ENCODE peak calls at places on chromosomes 12 and 14, in five cellular contexts. W, C, Q, J and H are unnamed samples.
A peak's percentile ranks its signal among the peaks of the same experiment; 100 is the strongest.

GRCh38 chr12:8644345-8645248 is 18.0 kb downstream of the MFAP5 start:
- DNase-seq in W (peak; percentile 68), C (no peak), Q (no peak), J (no peak), H (no peak)

GRCh38 chr12:42283739-42284138 is 42.2 kb downstream of the ZCRB1 start:
- DNase-seq in W (no peak), C (no peak), Q (no peak), J (no peak), H (no peak)

GRCh38 chr14:72828604-72829003 is 65.3 kb downstream of the DPF3 start:
- DNase-seq in W (no peak), C (no peak), Q (no peak), J (no peak), H (no peak)

GRCh38 chr14:54330876-54331275 is 65.9 kb upstream of the CDKN3 start:
- DNase-seq in W (no peak), C (no peak), Q (no peak), J (no peak), H (no peak)

GRCh38 chr12:23133471-23133870 is 508.5 kb downstream of the ETNK1 start:
- DNase-seq in W (no peak), C (no peak), Q (no peak), J (no peak), H (peak; percentile 43)

GRCh38 chr12:124686001-124686884 is 118.8 kb upstream of the NCOR2 start:
- DNase-seq in W (peak; percentile 66), C (no peak), Q (no peak), J (no peak), H (peak; percentile 62)

GRCh38 chr12:101901782-101902181 is 24.4 kb downstream of the DRAM1 start:
- DNase-seq in W (no peak), C (no peak), Q (no peak), J (no peak), H (no peak)

GRCh38 chr14:81990312-81990761 is 456.7 kb upstream of the SEL1L start:
- DNase-seq in W (peak; percentile 32), C (no peak), Q (no peak), J (peak; percentile 63), H (peak; percentile 61)

GRCh38 chr12:107402041-107403022 is 283.3 kb upstream of the PWP1 start:
- DNase-seq in W (peak; percentile 75), C (no peak), Q (no peak), J (peak; percentile 70), H (peak; percentile 82)

GRCh38 chr12:108828774-108829173 is 28.6 kb downstream of the SSH1 start:
- DNase-seq in W (no peak), C (peak; percentile 15), Q (no peak), J (no peak), H (no peak)

GRCh38 chr14:102527255-102528232 is 18.0 kb upstream of the ANKRD9 start:
- DNase-seq in W (peak; percentile 94), C (no peak), Q (peak; percentile 86), J (no peak), H (no peak)

GRCh38 chr12:56154818-56155217 is 2.4 kb downstream of the MYL6B start:
- DNase-seq in W (no peak), C (no peak), Q (no peak), J (no peak), H (no peak)

GRCh38 chr14:73441286-73441685 is 17.1 kb downstream of the NUMB start:
- DNase-seq in W (no peak), C (no peak), Q (no peak), J (no peak), H (no peak)

GRCh38 chr12:58803893-58804292 is 116.4 kb downstream of the LRIG3 start:
- DNase-seq in W (peak; percentile 80), C (no peak), Q (no peak), J (no peak), H (peak; percentile 10)

GRCh38 chr12:131089526-131090253 is 136.0 kb downstream of the ADGRD1 start:
- DNase-seq in W (no peak), C (no peak), Q (peak; percentile 43), J (no peak), H (no peak)

GRCh38 chr12:75970310-75970709 is 61.3 kb downstream of the PHLDA1 start:
- DNase-seq in W (no peak), C (no peak), Q (no peak), J (peak; percentile 38), H (no peak)

GRCh38 chr14:106218189-106218588 is 691.8 kb downstream of the TMEM121 start:
- DNase-seq in W (no peak), C (no peak), Q (no peak), J (no peak), H (no peak)

GRCh38 chr12:43285248-43285647 is 266.8 kb downstream of the ADAMTS20 start:
- DNase-seq in W (peak; percentile 95), C (no peak), Q (no peak), J (no peak), H (no peak)

GRCh38 chr12:76641961-76642360 is 82.4 kb upstream of the OSBPL8 start:
- DNase-seq in W (no peak), C (no peak), Q (no peak), J (no peak), H (no peak)

GRCh38 chr12:69906411-69907216 is 81.6 kb downstream of the MYRFL start:
- DNase-seq in W (no peak), C (no peak), Q (no peak), J (no peak), H (no peak)

GRCh38 chr12:52247622-52248540 is 14.8 kb downstream of the KRT7 start:
- DNase-seq in W (no peak), C (no peak), Q (no peak), J (no peak), H (no peak)

GRCh38 chr14:100279563-100279962 is 26.7 kb downstream of the SLC25A29 start:
- DNase-seq in W (no peak), C (no peak), Q (no peak), J (no peak), H (no peak)

GRCh38 chr12:70083677-70084020 is 159.6 kb upstream of the CNOT2 start:
- DNase-seq in W (no peak), C (no peak), Q (no peak), J (no peak), H (no peak)

GRCh38 chr12:105235299-105235746 is 651 bp downstream of the APPL2 start:
- DNase-seq in W (peak; percentile 64), C (no peak), Q (no peak), J (no peak), H (no peak)

GRCh38 chr12:64780531-64781373 is 21.5 kb upstream of the GNS start:
- DNase-seq in W (peak; percentile 24), C (peak; percentile 45), Q (peak; percentile 93), J (peak; percentile 91), H (peak; percentile 29)

GRCh38 chr12:24911284-24911791 is 37.6 kb downstream of the BCAT1 start:
- DNase-seq in W (no peak), C (no peak), Q (no peak), J (no peak), H (no peak)

GRCh38 chr12:34401659-34402227 is 379.4 kb downstream of the ALG10 start:
- DNase-seq in W (no peak), C (peak; percentile 11), Q (peak; percentile 62), J (peak; percentile 1), H (no peak)

GRCh38 chr12:34399631-34400422 is 377.5 kb downstream of the ALG10 start:
- DNase-seq in W (no peak), C (peak; percentile 4), Q (peak; percentile 43), J (peak; percentile 1), H (no peak)

GRCh38 chr12:34398706-34399630 is 376.7 kb downstream of the ALG10 start:
- DNase-seq in W (no peak), C (peak; percentile 9), Q (peak; percentile 51), J (peak; percentile 4), H (no peak)

GRCh38 chr12:34400986-34401658 is 378.8 kb downstream of the ALG10 start:
- DNase-seq in W (no peak), C (peak; percentile 4), Q (peak; percentile 70), J (peak; percentile 0), H (no peak)

DNA sequence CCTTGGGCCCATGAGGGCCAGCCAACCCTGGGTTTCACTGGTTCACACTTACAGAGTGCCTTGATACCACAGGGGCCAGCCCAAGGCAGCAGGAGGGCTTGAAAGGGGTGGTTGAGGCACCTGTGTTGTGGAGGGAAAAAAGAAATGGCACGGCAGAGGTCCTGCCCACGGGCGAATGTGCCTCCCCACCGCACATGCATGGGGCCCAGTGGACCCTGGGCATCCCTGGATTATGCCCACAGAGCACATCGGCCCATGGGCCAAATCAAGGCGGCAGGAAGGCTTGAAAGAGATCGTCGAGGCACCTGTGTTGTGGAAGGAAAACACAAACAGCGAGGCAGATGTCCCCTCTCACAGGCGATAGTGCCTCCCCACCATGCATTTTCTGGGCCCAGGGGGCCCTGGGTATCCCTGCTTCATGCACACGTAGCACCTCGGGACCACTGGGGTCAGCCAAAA is 378.2 kb downstream of the ALG10 start:
- DNase-seq in W (no peak), C (peak; percentile 10), Q (peak; percentile 22), J (no peak), H (no peak)
- H3K9me3 ChIP-seq in W (peaks cover 49% of the 10 kb centered on the region), C (peaks cover 76% of the 10 kb centered on the region), Q (peaks cover 100% of the 10 kb centered on the region), J (no peaks in the 10 kb centered on the region), H (peaks cover 31% of the 10 kb centered on the region)

GRCh38 chr12:116594325-116595038 is 35.3 kb downstream of the MAP1LC3B2 start:
- DNase-seq in W (no peak), C (peak; percentile 49), Q (peak; percentile 91), J (no peak), H (no peak)
- TF ChIP-seq CTCF in W (no peak), C (no peak), Q (no peak), J (no peak), H (no peak)

DNA sequence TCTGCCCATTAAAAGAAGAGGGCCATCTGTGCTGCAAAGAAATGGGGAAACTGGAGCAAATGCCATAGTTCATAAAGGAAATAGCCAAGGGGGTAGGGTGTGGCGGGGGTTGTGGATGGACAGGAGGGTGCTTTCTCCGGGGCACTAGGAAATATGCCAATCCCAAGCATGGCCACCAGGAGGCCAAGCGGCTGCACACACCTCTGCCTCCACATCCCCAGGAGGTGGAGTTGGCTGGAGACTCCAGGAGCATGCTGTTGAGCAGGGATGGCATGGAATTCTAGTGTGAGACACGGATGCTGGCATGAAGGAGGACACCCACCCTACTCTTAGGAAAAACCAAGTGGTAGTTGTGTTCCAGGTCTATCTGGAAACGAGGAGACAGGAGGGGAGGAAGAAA is 25.2 kb downstream of the NID2 start:
- DNase-seq in W (no peak), C (no peak), Q (no peak), J (peak; percentile 56), H (no peak)
- H3K4me1 ChIP-seq in W (peaks cover 9% of the 10 kb centered on the region), C (peaks cover 64% of the 10 kb centered on the region), Q (peaks cover 8% of the 10 kb centered on the region), J (peaks cover 30% of the 10 kb centered on the region), H (peaks cover 27% of the 10 kb centered on the region)

GRCh38 chr12:93875157-93875556 is 198.0 kb downstream of the CRADD start:
- DNase-seq in W (no peak), C (no peak), Q (no peak), J (no peak), H (no peak)

GRCh38 chr12:93877446-93877845 is 200.3 kb downstream of the CRADD start:
- DNase-seq in W (no peak), C (no peak), Q (no peak), J (no peak), H (no peak)

GRCh38 chr12:93876360-93876759 is 199.2 kb downstream of the CRADD start:
- DNase-seq in W (no peak), C (no peak), Q (no peak), J (no peak), H (no peak)

GRCh38 chr12:93870020-93870795 is 193.0 kb downstream of the CRADD start:
- DNase-seq in W (no peak), C (no peak), Q (no peak), J (no peak), H (no peak)

DNA sequence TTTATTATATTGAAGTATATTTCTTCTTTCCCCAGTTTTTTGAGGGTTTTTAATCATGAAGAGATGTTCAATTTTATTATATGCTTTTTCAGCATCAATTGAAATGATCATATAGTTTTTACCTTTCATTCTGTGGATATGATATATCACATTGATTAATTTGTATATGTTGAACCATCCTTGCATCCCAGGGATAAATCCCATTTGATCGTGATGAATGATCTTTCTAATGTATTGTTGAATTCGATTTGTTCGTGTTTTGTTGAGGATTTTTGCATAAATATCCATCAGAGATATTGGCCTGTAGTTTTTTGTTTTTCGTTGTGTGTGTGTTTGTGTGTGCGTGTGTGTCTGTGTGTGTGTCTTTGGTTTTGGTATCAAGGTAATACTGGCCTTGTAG is 196.4 kb downstream of the CRADD start:
- DNase-seq in W (no peak), C (no peak), Q (no peak), J (no peak), H (no peak)
- H3K9me3 ChIP-seq in W (peaks cover 4% of the 10 kb centered on the region), C (peaks cover 83% of the 10 kb centered on the region), Q (peaks cover 78% of the 10 kb centered on the region), J (no peaks in the 10 kb centered on the region), H (peaks cover 19% of the 10 kb centered on the region)